ENCODE peak calls at places on chromosomes 11 and 22, in nine cellular contexts. R is left lung; F is NCI-H82; I is activated T-cell treated with anti-CD3 and anti-CD28 coated beads, Interleukin-2, amount 50 U/mL, for 48 hours; P is mesendoderm; U is CD8-positive, alpha-beta memory T cell; L is stimulated activated CD4-positive, alpha-beta T cell treated with anti-CD3 and anti-CD28 coated beads, Interleukin-4, amount 100 ng/mL, for 1 hour; O is NCI-H2029; W is suprapubic skin. T is an unnamed sample.

GRCh38 chr11:122642472-122642922 is 13.0 kb upstream of the UBASH3B start:
- DNase-seq in R (no peak), F (no peak), I (no peak), P (peak; percentile 38), U (no peak), L (no peak), O (no peak), W (no peak), T (no peak)

GRCh38 chr11:79040348-79040747 is 400.5 kb downstream of the TENM4 start:
- DNase-seq in R (no peak), F (no peak), I (no peak), P (no peak), U (no peak), L (no peak), O (no peak), W (no peak), T (no peak)

GRCh38 chr22:42299586-42300285 is 29.3 kb upstream of the TCF20 start:
- DNase-seq in R (peak; percentile 83), F (peak; percentile 41), I (peak; percentile 39), P (peak; percentile 90), U (peak; percentile 56), L (peak; percentile 53), O (no peak), W (no peak), T (peak; percentile 40)

GRCh38 chr11:12744831-12745502 is 70.7 kb downstream of the TEAD1 start:
- DNase-seq in R (no peak), F (peak; percentile 15), I (no peak), P (peak; percentile 55), U (no peak), L (no peak), O (no peak), W (no peak), T (no peak)

GRCh38 chr22:20312396-20313191 is 7.3 kb downstream of the DGCR6L start:
- DNase-seq in R (peak; percentile 49), F (no peak), I (peak; percentile 10), P (no peak), U (no peak), L (no peak), O (no peak), W (peak; percentile 66), T (no peak)

GRCh38 chr11:27204527-27204926 is 158.5 kb downstream of the CCDC34 start:
- DNase-seq in R (peak; percentile 50), F (peak; percentile 8), I (no peak), P (no peak), U (no peak), L (peak; percentile 5), O (no peak), W (no peak), T (no peak)

GRCh38 chr22:37940698-37941376 is 12.6 kb downstream of the C22orf23 start:
- DNase-seq in R (no peak), F (no peak), I (no peak), P (no peak), U (no peak), L (no peak), O (no peak), W (no peak), T (no peak)

GRCh38 chr11:4636962-4637661 is at the start of gene OR51D1:
- DNase-seq in R (peak; percentile 82), F (peak; percentile 81), I (peak; percentile 79), P (peak; percentile 84), U (peak; percentile 52), L (peak; percentile 70), O (peak; percentile 64), W (peak; percentile 81), T (peak; percentile 77)

GRCh38 chr11:119479685-119480275 is 56.8 kb upstream of the THY1 start:
- DNase-seq in R (no peak), F (peak; percentile 16), I (peak; percentile 3), P (peak; percentile 88), U (no peak), L (no peak), O (no peak), W (no peak), T (no peak)

GRCh38 chr11:121757480-121758125 is 304.8 kb upstream of the SORL1-AS1 start:
- DNase-seq in R (no peak), F (no peak), I (no peak), P (no peak), U (no peak), L (no peak), O (no peak), W (no peak), T (no peak)

GRCh38 chr11:65391007-65391406 is 4.6 kb downstream of the FRMD8 start:
- DNase-seq in R (no peak), F (no peak), I (no peak), P (peak; percentile 83), U (no peak), L (no peak), O (no peak), W (no peak), T (peak; percentile 19)

GRCh38 chr11:2519879-2520735 is 75.3 kb downstream of the KCNQ1 start:
- DNase-seq in R (peak; percentile 69), F (no peak), I (peak; percentile 13), P (no peak), U (no peak), L (no peak), O (no peak), W (peak; percentile 72), T (no peak)

GRCh38 chr11:64249563-64250405 is 1.5 kb upstream of the PLCB3 start:
- DNase-seq in R (no peak), F (peak; percentile 48), I (no peak), P (no peak), U (no peak), L (no peak), O (no peak), W (no peak), T (no peak)

GRCh38 chr11:24312464-24313238 is 184.2 kb upstream of the LUZP2 start:
- DNase-seq in R (no peak), F (no peak), I (no peak), P (peak; percentile 52), U (no peak), L (no peak), O (no peak), W (no peak), T (no peak)

GRCh38 chr11:11533751-11534150 is 88.1 kb downstream of the GALNT18 start:
- DNase-seq in R (no peak), F (peak; percentile 37), I (no peak), P (no peak), U (no peak), L (no peak), O (peak; percentile 63), W (no peak), T (no peak)

GRCh38 chr11:66492161-66492865 is 12.1 kb downstream of the DPP3 start:
- DNase-seq in R (no peak), F (peak; percentile 96), I (no peak), P (no peak), U (no peak), L (no peak), O (no peak), W (no peak), T (no peak)

GRCh38 chr11:11444027-11444799 is 91.2 kb upstream of the CSNK2A3 start:
- DNase-seq in R (no peak), F (no peak), I (no peak), P (no peak), U (no peak), L (no peak), O (no peak), W (no peak), T (no peak)

GRCh38 chr22:47923011-47923427 is 1160.6 kb downstream of the TBC1D22A start:
- DNase-seq in R (no peak), F (no peak), I (no peak), P (no peak), U (no peak), L (no peak), O (no peak), W (no peak), T (no peak)

GRCh38 chr11:133038850-133039249 is 493.5 kb downstream of the OPCML start:
- DNase-seq in R (no peak), F (no peak), I (no peak), P (peak; percentile 90), U (no peak), L (no peak), O (no peak), W (no peak), T (no peak)

GRCh38 chr11:27040302-27041115 is at the start of gene BBOX1:
- DNase-seq in R (no peak), F (no peak), I (no peak), P (peak; percentile 28), U (no peak), L (no peak), O (no peak), W (no peak), T (no peak)

GRCh38 chr11:78139422-78140391 is at the start of gene ALG8:
- DNase-seq in R (peak; percentile 98), F (peak; percentile 96), I (peak; percentile 97), P (peak; percentile 97), U (peak; percentile 94), L (peak; percentile 98), O (peak; percentile 92), W (peak; percentile 93), T (peak; percentile 92)

GRCh38 chr11:70233511-70233919 is 30.4 kb downstream of the FADD start:
- DNase-seq in R (no peak), F (no peak), I (no peak), P (no peak), U (no peak), L (no peak), O (no peak), W (no peak), T (no peak)

GRCh38 chr11:13000116-13000515 is 9.0 kb upstream of the RASSF10 start:
- DNase-seq in R (no peak), F (no peak), I (no peak), P (no peak), U (no peak), L (no peak), O (no peak), W (no peak), T (no peak)

GRCh38 chr22:41915035-41915782 is at the start of gene SHISA8:
- DNase-seq in R (no peak), F (peak; percentile 26), I (no peak), P (peak; percentile 49), U (peak; percentile 51), L (peak; percentile 71), O (peak; percentile 18), W (no peak), T (no peak)

GRCh38 chr11:12042215-12042676 is 33.8 kb upstream of the DKK3 start:
- DNase-seq in R (no peak), F (no peak), I (no peak), P (peak; percentile 84), U (no peak), L (no peak), O (no peak), W (no peak), T (no peak)

GRCh38 chr11:130780437-130780836 is 135.8 kb downstream of the SNX19 start:
- DNase-seq in R (no peak), F (no peak), I (no peak), P (no peak), U (no peak), L (no peak), O (no peak), W (no peak), T (no peak)

GRCh38 chr11:77515483-77515882 is 41.6 kb upstream of the PAK1 start:
- DNase-seq in R (no peak), F (no peak), I (no peak), P (no peak), U (no peak), L (no peak), O (peak; percentile 39), W (no peak), T (no peak)

GRCh38 chr22:40628354-40629042 is 8.0 kb downstream of the MRTFA start:
- DNase-seq in R (no peak), F (no peak), I (no peak), P (no peak), U (no peak), L (no peak), O (no peak), W (no peak), T (no peak)

GRCh38 chr11:54930930-54931329 is 224.3 kb downstream of the OR4A5 start:
- DNase-seq in R (peak; percentile 1), F (no peak), I (no peak), P (no peak), U (no peak), L (no peak), O (no peak), W (no peak), T (no peak)

GRCh38 chr22:24118689-24119384 is 62.5 kb upstream of the SUSD2 start:
- DNase-seq in R (peak; percentile 54), F (no peak), I (no peak), P (no peak), U (no peak), L (no peak), O (no peak), W (no peak), T (no peak)